ENCODE peak calls at places on chromosomes 7 and 10, in nine cellular contexts. H is HFF-Myc, G is neuronal stem cell, Y is NCI-H2171 treated with DMSO at 0.1 percent for 48 hours, A is left ventricle myocardium inferior, U is NCI-H1930, T is ACHN, B is memory B cell, M is lower lobe of right lung. Q is an unnamed sample.

GRCh38 chr7:98956937-98957336 is 78.6 kb downstream of the TRRAP start:
- DNase-seq in T (no peak), Y (no peak), H (peak), B (no peak), A (peak), U (no peak), G (no peak), M (no peak), Q (no peak)

GRCh38 chr10:69629897-69630650 is at the start of gene FAM241B:
- DNase-seq in Y (peak), G (peak), U (peak), A (peak), B (peak), M (peak), H (no peak), T (peak), Q (peak)

GRCh38 chr7:106736508-106737201 is 75.7 kb upstream of the CCDC71L start:
- DNase-seq in G (no peak), H (peak), Y (peak), A (no peak), M (no peak), B (peak), U (peak), T (peak), Q (peak)

GRCh38 chr7:1729773-1730172 is 59.7 kb downstream of the ELFN1 start:
- DNase-seq in B (no peak), T (no peak), Y (peak), G (no peak), H (no peak), M (no peak), U (no peak), A (no peak), Q (no peak)

GRCh38 chr10:91541481-91541880 is 91.4 kb downstream of the PPP1R3C start:
- DNase-seq in U (no peak), Y (no peak), T (no peak), M (no peak), H (peak), A (no peak), G (no peak), B (no peak), Q (no peak)

GRCh38 chr10:12638781-12639180 is 289.4 kb downstream of the CAMK1D start:
- DNase-seq in M (no peak), H (no peak), Y (no peak), U (no peak), B (no peak), G (no peak), T (no peak), A (no peak), Q (no peak)

GRCh38 chr10:33216661-33217427 is 117.6 kb downstream of the NRP1 start:
- DNase-seq in B (no peak), H (no peak), T (no peak), G (no peak), Y (peak), U (peak), M (no peak), A (no peak), Q (no peak)

GRCh38 chr7:44067064-44067951 is 1.9 kb upstream of the PGAM2 start:
- DNase-seq in U (no peak), Y (peak), M (peak), T (no peak), G (no peak), B (no peak), H (no peak), A (no peak), Q (no peak)

GRCh38 chr7:47314728-47315601 is 266.9 kb downstream of the TNS3 start:
- DNase-seq in H (no peak), U (no peak), T (no peak), G (no peak), B (no peak), M (no peak), Y (no peak), A (peak), Q (no peak)

GRCh38 chr7:44629825-44630580 is 23.6 kb downstream of the OGDH start:
- DNase-seq in M (no peak), A (no peak), G (no peak), H (no peak), Y (peak), T (no peak), U (no peak), B (peak), Q (no peak)

GRCh38 chr10:121525276-121526039 is 72.8 kb downstream of the FGFR2 start:
- DNase-seq in T (peak), H (no peak), B (no peak), M (no peak), G (no peak), Y (no peak), U (no peak), A (no peak), Q (no peak)

GRCh38 chr10:97180367-97180763 is 5.4 kb downstream of the SLIT1 start:
- DNase-seq in B (no peak), M (no peak), Y (no peak), U (no peak), H (no peak), A (no peak), T (no peak), G (no peak), Q (no peak)